ENCODE peak calls at places on chromosomes 13 and 19, in ten cellular contexts. R, P, B, J, V, F, Z, M, L and Q are unnamed samples.
A peak's percentile ranks its signal among the peaks of the same experiment; 100 is the strongest.

GRCh38 chr19:33278403-33279269 is 23.7 kb downstream of the CEBPA start:
- DNase-seq in R (no peak), P (no peak), B (no peak), J (no peak), V (no peak), F (no peak), Z (no peak), M (no peak), L (no peak), Q (no peak)

GRCh38 chr13:30863796-30864195 is 42.3 kb upstream of the MEDAG start:
- DNase-seq in R (no peak), P (no peak), B (no peak), J (no peak), V (no peak), F (no peak), Z (no peak), M (no peak), L (no peak), Q (no peak)

GRCh38 chr13:37791699-37792098 is 77.9 kb downstream of the TRPC4 start:
- DNase-seq in R (peak; percentile 52), P (no peak), B (no peak), J (no peak), V (no peak), F (no peak), Z (no peak), M (no peak), L (no peak), Q (no peak)

GRCh38 chr13:50230365-50230978 is 215.2 kb downstream of the KCNRG start:
- DNase-seq in R (peak; percentile 83), P (no peak), B (no peak), J (peak; percentile 72), V (peak; percentile 87), F (no peak), Z (no peak), M (no peak), L (no peak), Q (peak; percentile 28)

GRCh38 chr13:32199168-32199567 is 116.0 kb downstream of the ZAR1L start:
- DNase-seq in R (no peak), P (no peak), B (no peak), J (no peak), V (no peak), F (no peak), Z (no peak), M (no peak), L (no peak), Q (no peak)

GRCh38 chr13:67736646-67737420 is 506.7 kb upstream of the PCDH9 start:
- DNase-seq in R (peak; percentile 92), P (no peak), B (no peak), J (peak; percentile 10), V (no peak), F (no peak), Z (peak; percentile 68), M (no peak), L (no peak), Q (no peak)

GRCh38 chr13:76828316-76828741 is 57.9 kb downstream of the KCTD12 start:
- DNase-seq in R (peak; percentile 58), P (no peak), B (no peak), J (no peak), V (peak; percentile 46), F (no peak), Z (no peak), M (no peak), L (no peak), Q (no peak)

GRCh38 chr13:111344471-111345191 is 24.2 kb downstream of the TEX29 start:
- DNase-seq in R (peak; percentile 27), P (no peak), B (no peak), J (no peak), V (peak; percentile 42), F (no peak), Z (peak; percentile 91), M (peak; percentile 97), L (peak; percentile 54), Q (peak; percentile 20)

GRCh38 chr19:45150731-45151725 is 9.8 kb downstream of the NKPD1 start:
- DNase-seq in R (no peak), P (no peak), B (no peak), J (no peak), V (peak; percentile 82), F (no peak), Z (no peak), M (no peak), L (no peak), Q (no peak)

GRCh38 chr13:97223711-97224461 is 1.8 kb downstream of the MBNL2 start:
- DNase-seq in R (peak; percentile 96), P (no peak), B (no peak), J (peak; percentile 50), V (peak; percentile 83), F (no peak), Z (peak; percentile 42), M (no peak), L (no peak), Q (peak; percentile 75)